ENCODE peak calls at places on chromosomes 5 and 9, in nine cellular contexts. L is neural progenitor cell, T is WTC11, O is endothelial cell, Q is RWPE1, W is neural crest cell, U is psoas muscle, B is heart right ventricle, C is left lung. V is an unnamed sample.

GRCh38 chr5:78103226-78103722 is 191.2 kb downstream of the AP3B1 start:
- DNase-seq in C (no peak), Q (no peak), O (no peak), W (no peak), U (no peak), T (no peak), L (no peak), B (no peak), V (no peak)

GRCh38 chr5:161085081-161085480 is 233.1 kb upstream of the ATP10B start:
- DNase-seq in T (no peak), C (no peak), Q (no peak), W (no peak), L (no peak), B (no peak), U (no peak), O (no peak), V (no peak)

GRCh38 chr5:124692950-124693349 is 53.5 kb downstream of the ZNF608 start:
- DNase-seq in L (no peak), Q (no peak), T (no peak), O (no peak), W (no peak), B (no peak), C (no peak), U (no peak), V (no peak)

GRCh38 chr5:180401236-180401907 is 48.2 kb upstream of the GFPT2 start:
- DNase-seq in O (no peak), Q (no peak), T (no peak), B (no peak), U (no peak), C (no peak), W (no peak), L (no peak), V (no peak)

GRCh38 chr5:131766689-131767088 is 30.1 kb downstream of the FNIP1 start:
- DNase-seq in W (no peak), B (peak), C (no peak), T (no peak), Q (no peak), U (no peak), L (no peak), O (no peak), V (no peak)

GRCh38 chr9:127347831-127348699 is 48.9 kb upstream of the SLC2A8 start:
- DNase-seq in W (no peak), B (peak), U (no peak), T (no peak), O (peak), C (no peak), L (no peak), Q (peak), V (no peak)

GRCh38 chr9:89106224-89106851 is 72.3 kb downstream of the SHC3 start:
- DNase-seq in B (no peak), T (no peak), C (no peak), Q (no peak), U (no peak), W (no peak), O (no peak), L (no peak), V (no peak)

GRCh38 chr5:54221096-54221495 is 89.3 kb downstream of the ARL15 start:
- DNase-seq in T (no peak), C (no peak), U (no peak), W (no peak), L (no peak), Q (no peak), O (no peak), B (no peak), V (no peak)

GRCh38 chr5:127400524-127400923 is 109.9 kb downstream of the MEGF10 start:
- DNase-seq in W (no peak), Q (no peak), B (no peak), L (no peak), C (no peak), O (no peak), T (no peak), U (no peak), V (no peak)

GRCh38 chr9:133813749-133814585 is 75.8 kb upstream of the SARDH start:
- DNase-seq in Q (no peak), C (no peak), B (peak), T (no peak), O (no peak), W (no peak), L (no peak), U (peak), V (no peak)

GRCh38 chr5:60916646-60917045 is 28.2 kb downstream of the ERCC8 start:
- DNase-seq in C (no peak), L (no peak), T (no peak), U (no peak), W (no peak), B (no peak), Q (no peak), O (no peak), V (no peak)

GRCh38 chr9:114911167-114911821 is 19.1 kb downstream of the TNFSF8 start:
- DNase-seq in B (peak), W (no peak), C (no peak), U (no peak), L (peak), O (peak), Q (peak), T (no peak), V (no peak)

GRCh38 chr9:5062631-5063030 is 77.6 kb downstream of the JAK2 start:
- DNase-seq in W (no peak), U (no peak), C (no peak), B (no peak), O (no peak), Q (no peak), L (no peak), T (no peak), V (no peak)

GRCh38 chr5:172683696-172684464 is 42.8 kb downstream of the NEURL1B start:
- DNase-seq in U (no peak), C (no peak), O (peak), W (no peak), T (peak), Q (no peak), B (no peak), L (peak), V (peak)

GRCh38 chr5:18745988-18746615 is 1111.8 kb downstream of the TAF11L14 start:
- DNase-seq in B (no peak), O (no peak), Q (no peak), T (no peak), C (no peak), L (no peak), U (no peak), W (no peak), V (no peak)

GRCh38 chr5:94433393-94434149 is 184.8 kb downstream of the KIAA0825 start:
- DNase-seq in L (no peak), W (no peak), O (no peak), Q (peak), U (no peak), T (no peak), B (no peak), C (no peak), V (no peak)

GRCh38 chr5:1504244-1504595 is 19.5 kb downstream of the LPCAT1 start:
- DNase-seq in Q (no peak), L (no peak), O (no peak), T (no peak), W (no peak), U (no peak), C (no peak), B (no peak), V (peak)
- TF ChIP-seq CTCF in Q (no peak), L (no peak), O (no peak), T (no peak), W (no peak), U (no peak), C (no peak), B (no peak), V (no peak)

GRCh38 chr5:179186092-179186419 is 125.9 kb downstream of the ZNF354C start:
- DNase-seq in O (no peak), T (no peak), U (peak), Q (no peak), W (no peak), C (no peak), B (no peak), L (no peak), V (no peak)

GRCh38 chr5:179188636-179189035 is 128.5 kb downstream of the ZNF354C start:
- DNase-seq in W (no peak), B (no peak), C (no peak), Q (no peak), L (no peak), O (no peak), U (peak), T (no peak), V (no peak)

GRCh38 chr5:179186801-179187200 is 126.6 kb downstream of the ZNF354C start:
- DNase-seq in O (no peak), U (peak), Q (no peak), B (no peak), C (no peak), L (no peak), W (no peak), T (no peak), V (no peak)

GRCh38 chr5:179187681-179188575 is 127.8 kb downstream of the ZNF354C start:
- DNase-seq in L (no peak), U (peak), O (no peak), Q (no peak), C (no peak), B (no peak), W (no peak), T (no peak), V (no peak)

GRCh38 chr5:179187229-179187678 is 127.1 kb downstream of the ZNF354C start:
- DNase-seq in L (no peak), C (no peak), U (peak), Q (no peak), W (no peak), T (peak), B (no peak), O (no peak), V (no peak)
- TF ChIP-seq CTCF in L (peak), C (no peak), U (no peak), Q (no peak), W (peak), T (no peak), B (no peak), O (peak), V (no peak)

GRCh38 chr5:52963636-52964035 is 25.5 kb upstream of the ITGA2 start:
- DNase-seq in W (no peak), L (no peak), C (no peak), B (no peak), T (no peak), O (no peak), U (no peak), Q (no peak), V (no peak)

GRCh38 chr5:52961238-52961637 is 27.9 kb upstream of the ITGA2 start:
- DNase-seq in Q (peak), O (no peak), B (no peak), T (no peak), U (no peak), C (no peak), L (no peak), W (no peak), V (no peak)

DNA sequence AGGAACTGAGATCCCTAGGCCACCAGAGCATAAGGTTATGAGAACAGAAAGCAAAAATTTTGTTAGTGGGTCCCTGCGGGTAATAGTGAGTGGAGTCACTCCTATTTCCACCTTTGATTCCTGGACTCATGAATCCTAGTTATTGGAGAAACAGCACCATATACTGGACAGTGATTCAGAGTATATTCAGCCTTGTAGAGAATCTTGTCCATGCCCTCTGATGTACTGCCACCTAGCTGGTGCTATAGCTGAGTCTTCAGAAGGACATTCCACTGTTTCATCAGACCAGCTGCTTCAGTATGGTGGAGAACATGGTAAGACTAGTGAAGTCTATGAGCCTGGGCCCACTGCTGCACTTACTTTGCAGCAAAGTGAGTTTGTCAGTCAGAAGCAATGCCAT is 25.0 kb upstream of the ITGA2 start:
- DNase-seq in U (no peak), L (no peak), W (no peak), O (no peak), B (no peak), Q (no peak), T (no peak), C (no peak), V (no peak)
- TF ChIP-seq CTCF in U (no peak), L (no peak), W (no peak), O (no peak), B (no peak), Q (no peak), T (no peak), C (no peak), V (no peak)

GRCh38 chr9:112894031-112894430 is 3.4 kb upstream of the SLC46A2 start:
- DNase-seq in T (no peak), Q (peak), B (no peak), W (no peak), O (no peak), C (no peak), U (no peak), L (no peak), V (no peak)

GRCh38 chr9:112890106-112891081 is at the start of gene SLC46A2:
- DNase-seq in O (peak), W (peak), C (peak), B (no peak), T (peak), Q (no peak), L (peak), U (peak), V (no peak)

GRCh38 chr9:112887377-112887776 is 3.3 kb downstream of the SLC46A2 start:
- DNase-seq in B (no peak), T (peak), O (peak), L (peak), C (no peak), U (no peak), Q (no peak), W (no peak), V (no peak)

GRCh38 chr9:112894699-112895098 is 4.0 kb upstream of the SLC46A2 start:
- DNase-seq in Q (no peak), C (no peak), B (no peak), O (no peak), W (no peak), U (no peak), T (no peak), L (no peak), V (no peak)

DNA sequence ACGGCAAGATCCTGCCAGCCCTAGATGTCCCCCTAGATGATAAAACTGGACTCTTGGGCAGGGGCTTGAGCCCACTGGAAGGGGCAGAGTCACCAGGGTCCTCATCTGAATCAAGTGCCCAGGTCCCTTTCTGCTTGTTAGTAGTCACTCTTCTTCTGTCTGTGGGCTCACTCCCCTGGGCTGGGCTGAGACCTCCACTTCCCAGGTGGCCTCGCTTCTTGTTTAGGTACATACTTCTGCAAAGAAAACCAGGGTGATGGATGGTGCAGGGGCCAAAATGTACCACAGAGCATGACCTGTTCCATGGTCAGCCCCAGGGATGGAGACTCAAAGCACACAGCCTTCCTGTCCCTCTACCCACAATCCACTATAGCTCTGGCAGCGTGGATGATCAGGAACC is 845 bp upstream of the SLC46A2 start:
- DNase-seq in W (no peak), Q (no peak), U (no peak), O (no peak), C (no peak), L (no peak), B (no peak), T (no peak), V (no peak)
- TF ChIP-seq CTCF in W (no peak), Q (no peak), U (no peak), O (no peak), C (no peak), L (no peak), B (no peak), T (no peak), V (no peak)

GRCh38 chr5:120818128-120818527 is 354.0 kb downstream of the PRR16 start:
- DNase-seq in T (peak), U (no peak), Q (no peak), C (no peak), B (no peak), O (no peak), W (no peak), L (no peak), V (no peak)
- TF ChIP-seq CTCF in T (no peak), U (no peak), Q (no peak), C (no peak), B (no peak), O (no peak), W (no peak), L (no peak), V (no peak)